ENCODE peak calls at places on chromosomes 4 and X, in nine cellular contexts. X is OCI-LY7; N is effector memory CD4-positive, alpha-beta T cell; Y is Karpas-422; C is iris pigment epithelial cell; P is iPS-NIHi11; H is activated CD4-positive, alpha-beta T cell treated with anti-CD3 and anti-CD28 coated beads for 36 hours; U is cardiac muscle cell; T is GDM1. J is an unnamed sample.

GRCh38 chr4:83905952-83906351 is 370.0 kb downstream of the GPAT3 start:
- DNase-seq in X (peak; percentile 5), N (no peak), Y (peak; percentile 75), C (no peak), P (no peak), H (no peak), U (peak; percentile 13), T (no peak), J (no peak)

GRCh38 chr4:87235020-87235671 is 14.7 kb upstream of the KLHL8 start:
- DNase-seq in X (no peak), N (no peak), Y (no peak), C (peak; percentile 46), P (no peak), H (no peak), U (no peak), T (no peak), J (no peak)

GRCh38 chrX:10007604-10008003 is 40.4 kb downstream of the CLDN34 start:
- DNase-seq in X (no peak), N (no peak), Y (no peak), C (peak; percentile 71), P (no peak), H (no peak), U (no peak), T (no peak), J (no peak)

GRCh38 chr4:171746418-171746817 is 66.8 kb upstream of the GALNTL6 start:
- DNase-seq in X (no peak), N (no peak), Y (no peak), C (no peak), P (no peak), H (no peak), U (no peak), T (no peak), J (no peak)

GRCh38 chr4:3436798-3437581 is 4.8 kb upstream of the HGFAC start:
- DNase-seq in X (no peak), N (no peak), Y (no peak), C (peak; percentile 41), P (no peak), H (peak; percentile 60), U (no peak), T (peak; percentile 27), J (no peak)

GRCh38 chrX:150863191-150863590 is 35.3 kb downstream of the CD99L2 start:
- DNase-seq in X (no peak), N (no peak), Y (no peak), C (no peak), P (no peak), H (no peak), U (no peak), T (no peak), J (no peak)

GRCh38 chr4:158067646-158068045 is 105.2 kb downstream of the GASK1B start:
- DNase-seq in X (no peak), N (no peak), Y (no peak), C (peak; percentile 34), P (no peak), H (no peak), U (no peak), T (no peak), J (no peak)

GRCh38 chr4:8316911-8317351 is 47.4 kb downstream of the HTRA3 start:
- DNase-seq in X (no peak), N (no peak), Y (no peak), C (no peak), P (no peak), H (no peak), U (no peak), T (no peak), J (no peak)

GRCh38 chr4:26141101-26141830 is 179.5 kb upstream of the RBPJ start:
- DNase-seq in X (no peak), N (no peak), Y (no peak), C (no peak), P (no peak), H (no peak), U (no peak), T (no peak), J (no peak)

GRCh38 chr4:22720091-22720490 is 27.4 kb downstream of the GBA3 start:
- DNase-seq in X (no peak), N (no peak), Y (no peak), C (peak; percentile 41), P (no peak), H (no peak), U (no peak), T (no peak), J (no peak)

GRCh38 chr4:106898621-106899230 is 137.4 kb downstream of the DKK2 start:
- DNase-seq in X (peak; percentile 51), N (no peak), Y (peak; percentile 77), C (peak; percentile 73), P (peak; percentile 55), H (peak; percentile 50), U (peak; percentile 81), T (peak; percentile 19), J (no peak)

GRCh38 chr4:132333723-132334045 is 815.4 kb upstream of the PCDH10 start:
- DNase-seq in X (no peak), N (no peak), Y (no peak), C (peak; percentile 80), P (no peak), H (no peak), U (no peak), T (no peak), J (no peak)

GRCh38 chr4:6195602-6196319 is 4.6 kb downstream of the JAKMIP1 start:
- DNase-seq in X (no peak), N (no peak), Y (peak; percentile 41), C (no peak), P (no peak), H (no peak), U (no peak), T (no peak), J (no peak)

GRCh38 chr4:184423003-184423686 is 51.2 kb downstream of the IRF2 start:
- DNase-seq in X (no peak), N (no peak), Y (no peak), C (no peak), P (no peak), H (no peak), U (no peak), T (no peak), J (no peak)

GRCh38 chr4:180059216-180059881 is 2183.9 kb upstream of the TENM3 start:
- DNase-seq in X (no peak), N (no peak), Y (no peak), C (peak; percentile 0), P (peak; percentile 11), H (peak; percentile 22), U (peak; percentile 57), T (no peak), J (no peak)

GRCh38 chr4:127604949-127605709 is 27.6 kb upstream of the INTU start:
- DNase-seq in X (peak; percentile 30), N (no peak), Y (peak; percentile 78), C (peak; percentile 45), P (peak; percentile 76), H (no peak), U (peak; percentile 47), T (no peak), J (peak; percentile 16)

GRCh38 chr4:102868153-102868781 is 525 bp upstream of the CISD2 start:
- DNase-seq in X (peak; percentile 26), N (no peak), Y (peak; percentile 62), C (no peak), P (no peak), H (peak; percentile 52), U (no peak), T (no peak), J (no peak)

GRCh38 chrX:39869846-39870601 is 227.7 kb downstream of the BCOR start:
- DNase-seq in X (no peak), N (peak; percentile 68), Y (no peak), C (peak; percentile 63), P (no peak), H (peak; percentile 84), U (no peak), T (peak; percentile 54), J (no peak)

GRCh38 chr4:183362916-183363542 is 40.8 kb upstream of the CLDN24 start:
- DNase-seq in X (no peak), N (no peak), Y (no peak), C (peak; percentile 53), P (peak; percentile 46), H (no peak), U (no peak), T (no peak), J (no peak)

GRCh38 chrX:82412851-82413250 is 1095.2 kb upstream of the POU3F4 start:
- DNase-seq in X (no peak), N (no peak), Y (no peak), C (no peak), P (peak; percentile 2), H (no peak), U (no peak), T (no peak), J (no peak)

GRCh38 chrX:44922980-44923379 is 50.0 kb downstream of the KDM6A start:
- DNase-seq in X (no peak), N (no peak), Y (no peak), C (no peak), P (no peak), H (no peak), U (no peak), T (no peak), J (no peak)

GRCh38 chr4:107988763-107989035 is 990 bp upstream of the HADH start:
- DNase-seq in X (no peak), N (no peak), Y (peak; percentile 58), C (no peak), P (no peak), H (no peak), U (no peak), T (no peak), J (peak; percentile 25)

GRCh38 chrX:112714357-112714918 is 34.7 kb upstream of the LHFPL1 start:
- DNase-seq in X (no peak), N (no peak), Y (no peak), C (no peak), P (no peak), H (no peak), U (no peak), T (no peak), J (no peak)

GRCh38 chrX:154534526-154535322 is 11.9 kb downstream of the G6PD start:
- DNase-seq in X (peak; percentile 87), N (peak; percentile 82), Y (peak; percentile 95), C (peak; percentile 80), P (peak; percentile 82), H (peak; percentile 93), U (peak; percentile 87), T (peak; percentile 82), J (peak; percentile 42)

GRCh38 chrX:149527705-149528104 is 13.1 kb upstream of the EOLA1 start:
- DNase-seq in X (peak; percentile 43), N (no peak), Y (peak; percentile 89), C (peak; percentile 34), P (no peak), H (peak; percentile 43), U (peak; percentile 12), T (peak; percentile 30), J (no peak)

GRCh38 chr4:48331577-48332340 is 9.6 kb upstream of the SLAIN2 start:
- DNase-seq in X (no peak), N (no peak), Y (no peak), C (peak; percentile 97), P (no peak), H (no peak), U (no peak), T (no peak), J (no peak)

GRCh38 chr4:103424853-103425252 is 226.7 kb upstream of the CENPE start:
- DNase-seq in X (no peak), N (no peak), Y (no peak), C (peak; percentile 29), P (peak; percentile 10), H (no peak), U (no peak), T (no peak), J (no peak)

GRCh38 chrX:19156223-19156622 is 34.0 kb upstream of the ADGRG2 start:
- DNase-seq in X (no peak), N (no peak), Y (no peak), C (no peak), P (peak; percentile 20), H (no peak), U (peak; percentile 1), T (no peak), J (no peak)

GRCh38 chrX:72394518-72395163 is 88.9 kb upstream of the CITED1 start:
- DNase-seq in X (no peak), N (no peak), Y (no peak), C (peak; percentile 84), P (no peak), H (no peak), U (peak; percentile 26), T (no peak), J (peak; percentile 9)

GRCh38 chr4:10816571-10816970 is 132.0 kb upstream of the CLNK start:
- DNase-seq in X (no peak), N (no peak), Y (no peak), C (no peak), P (no peak), H (no peak), U (no peak), T (no peak), J (no peak)

GRCh38 chr4:133594246-133595207 is 445.4 kb downstream of the PCDH10 start:
- DNase-seq in X (no peak), N (no peak), Y (no peak), C (peak; percentile 83), P (no peak), H (no peak), U (no peak), T (no peak), J (no peak)

J was measured in GF-D8.